ENCODE peak calls at places on chromosomes 16 and 17, in six cellular contexts. One of them, this sample, is unnamed.

GRCh38 chr17:35890774-35891155 is 10.6 kb upstream of the CCL5 start:
- DNase-seq in ELR: no peak
- DNase-seq in AG09319: no peak
- DNase-seq in AG04450: no peak
- DNase-seq in activated CD4-positive, alpha-beta T cell treated with anti-CD3 and anti-CD28 coated beads for 36 hours: peak
- DNase-seq in activated naive CD8-positive, alpha-beta T cell treated with anti-CD3 and anti-CD28 coated beads for 36 hours: peak
- DNase-seq in this sample: no peak

GRCh38 chr17:50961282-50962220 is 95.4 kb upstream of the TOB1 start:
- DNase-seq in ELR: no peak
- DNase-seq in AG09319: no peak
- DNase-seq in AG04450: no peak
- DNase-seq in activated CD4-positive, alpha-beta T cell treated with anti-CD3 and anti-CD28 coated beads for 36 hours: no peak
- DNase-seq in activated naive CD8-positive, alpha-beta T cell treated with anti-CD3 and anti-CD28 coated beads for 36 hours: no peak
- DNase-seq in this sample: no peak

GRCh38 chr17:44898768-44899073 is 524 bp downstream of the EFTUD2 start:
- DNase-seq in ELR: peak
- DNase-seq in AG09319: no peak
- DNase-seq in AG04450: no peak
- DNase-seq in activated CD4-positive, alpha-beta T cell treated with anti-CD3 and anti-CD28 coated beads for 36 hours: no peak
- DNase-seq in activated naive CD8-positive, alpha-beta T cell treated with anti-CD3 and anti-CD28 coated beads for 36 hours: no peak
- DNase-seq in this sample: no peak

GRCh38 chr16:80997139-80997798 is 9.4 kb downstream of the CMC2 start:
- DNase-seq in ELR: no peak
- DNase-seq in AG09319: no peak
- DNase-seq in AG04450: no peak
- DNase-seq in activated CD4-positive, alpha-beta T cell treated with anti-CD3 and anti-CD28 coated beads for 36 hours: no peak
- DNase-seq in activated naive CD8-positive, alpha-beta T cell treated with anti-CD3 and anti-CD28 coated beads for 36 hours: no peak
- DNase-seq in this sample: no peak

GRCh38 chr17:4858068-4858879 is 25.1 kb downstream of the MINK1 start:
- DNase-seq in ELR: peak
- DNase-seq in AG09319: no peak
- DNase-seq in AG04450: no peak
- DNase-seq in activated CD4-positive, alpha-beta T cell treated with anti-CD3 and anti-CD28 coated beads for 36 hours: no peak
- DNase-seq in activated naive CD8-positive, alpha-beta T cell treated with anti-CD3 and anti-CD28 coated beads for 36 hours: no peak
- DNase-seq in this sample: no peak

GRCh38 chr16:27408012-27408601 is 6.1 kb downstream of the IL21R start:
- DNase-seq in ELR: peak
- DNase-seq in AG09319: no peak
- DNase-seq in AG04450: no peak
- DNase-seq in activated CD4-positive, alpha-beta T cell treated with anti-CD3 and anti-CD28 coated beads for 36 hours: peak
- DNase-seq in activated naive CD8-positive, alpha-beta T cell treated with anti-CD3 and anti-CD28 coated beads for 36 hours: peak
- DNase-seq in this sample: no peak

GRCh38 chr17:18076941-18077340 is 10.8 kb upstream of the DRG2 start:
- DNase-seq in ELR: no peak
- DNase-seq in AG09319: no peak
- DNase-seq in AG04450: no peak
- DNase-seq in activated CD4-positive, alpha-beta T cell treated with anti-CD3 and anti-CD28 coated beads for 36 hours: no peak
- DNase-seq in activated naive CD8-positive, alpha-beta T cell treated with anti-CD3 and anti-CD28 coated beads for 36 hours: no peak
- DNase-seq in this sample: no peak

GRCh38 chr16:8819635-8820034 is 22.0 kb downstream of the PMM2 start:
- DNase-seq in ELR: no peak
- DNase-seq in AG09319: no peak
- DNase-seq in AG04450: no peak
- DNase-seq in activated CD4-positive, alpha-beta T cell treated with anti-CD3 and anti-CD28 coated beads for 36 hours: no peak
- DNase-seq in activated naive CD8-positive, alpha-beta T cell treated with anti-CD3 and anti-CD28 coated beads for 36 hours: no peak
- DNase-seq in this sample: no peak

GRCh38 chr16:84832488-84833141 is 12.8 kb downstream of the CRISPLD2 start:
- DNase-seq in ELR: peak
- DNase-seq in AG09319: peak
- DNase-seq in AG04450: peak
- DNase-seq in activated CD4-positive, alpha-beta T cell treated with anti-CD3 and anti-CD28 coated beads for 36 hours: no peak
- DNase-seq in activated naive CD8-positive, alpha-beta T cell treated with anti-CD3 and anti-CD28 coated beads for 36 hours: no peak
- DNase-seq in this sample: no peak

GRCh38 chr17:28258347-28258887 is 60.6 kb upstream of the TMEM97 start:
- DNase-seq in ELR: no peak
- DNase-seq in AG09319: no peak
- DNase-seq in AG04450: no peak
- DNase-seq in activated CD4-positive, alpha-beta T cell treated with anti-CD3 and anti-CD28 coated beads for 36 hours: no peak
- DNase-seq in activated naive CD8-positive, alpha-beta T cell treated with anti-CD3 and anti-CD28 coated beads for 36 hours: no peak
- DNase-seq in this sample: no peak

GRCh38 chr17:64736804-64737492 is 74.8 kb upstream of the SMURF2 start:
- DNase-seq in ELR: peak
- DNase-seq in AG09319: no peak
- DNase-seq in AG04450: peak
- DNase-seq in activated CD4-positive, alpha-beta T cell treated with anti-CD3 and anti-CD28 coated beads for 36 hours: peak
- DNase-seq in activated naive CD8-positive, alpha-beta T cell treated with anti-CD3 and anti-CD28 coated beads for 36 hours: peak
- DNase-seq in this sample: no peak

GRCh38 chr16:53445534-53445933 is 11.3 kb downstream of the RBL2 start:
- DNase-seq in ELR: no peak
- DNase-seq in AG09319: no peak
- DNase-seq in AG04450: no peak
- DNase-seq in activated CD4-positive, alpha-beta T cell treated with anti-CD3 and anti-CD28 coated beads for 36 hours: no peak
- DNase-seq in activated naive CD8-positive, alpha-beta T cell treated with anti-CD3 and anti-CD28 coated beads for 36 hours: no peak
- DNase-seq in this sample: no peak

GRCh38 chr16:47887496-47887895 is 268.3 kb downstream of the ABCC12 start:
- DNase-seq in ELR: peak
- DNase-seq in AG09319: no peak
- DNase-seq in AG04450: no peak
- DNase-seq in activated CD4-positive, alpha-beta T cell treated with anti-CD3 and anti-CD28 coated beads for 36 hours: no peak
- DNase-seq in activated naive CD8-positive, alpha-beta T cell treated with anti-CD3 and anti-CD28 coated beads for 36 hours: no peak
- DNase-seq in this sample: peak

GRCh38 chr17:69961488-69962145 is 113.4 kb upstream of the KCNJ16 start:
- DNase-seq in ELR: no peak
- DNase-seq in AG09319: peak
- DNase-seq in AG04450: peak
- DNase-seq in activated CD4-positive, alpha-beta T cell treated with anti-CD3 and anti-CD28 coated beads for 36 hours: no peak
- DNase-seq in activated naive CD8-positive, alpha-beta T cell treated with anti-CD3 and anti-CD28 coated beads for 36 hours: no peak
- DNase-seq in this sample: no peak

GRCh38 chr16:68902376-68903345 is 59.3 kb downstream of the TANGO6 start:
- DNase-seq in ELR: peak
- DNase-seq in AG09319: no peak
- DNase-seq in AG04450: peak
- DNase-seq in activated CD4-positive, alpha-beta T cell treated with anti-CD3 and anti-CD28 coated beads for 36 hours: peak
- DNase-seq in activated naive CD8-positive, alpha-beta T cell treated with anti-CD3 and anti-CD28 coated beads for 36 hours: no peak
- DNase-seq in this sample: peak

GRCh38 chr16:27847030-27847550 is 216.4 kb downstream of the GSG1L start:
- DNase-seq in ELR: peak
- DNase-seq in AG09319: no peak
- DNase-seq in AG04450: no peak
- DNase-seq in activated CD4-positive, alpha-beta T cell treated with anti-CD3 and anti-CD28 coated beads for 36 hours: no peak
- DNase-seq in activated naive CD8-positive, alpha-beta T cell treated with anti-CD3 and anti-CD28 coated beads for 36 hours: no peak
- DNase-seq in this sample: no peak

GRCh38 chr16:81036751-81037350 is 1.2 kb downstream of the ATMIN start:
- DNase-seq in ELR: peak
- DNase-seq in AG09319: no peak
- DNase-seq in AG04450: no peak
- DNase-seq in activated CD4-positive, alpha-beta T cell treated with anti-CD3 and anti-CD28 coated beads for 36 hours: peak
- DNase-seq in activated naive CD8-positive, alpha-beta T cell treated with anti-CD3 and anti-CD28 coated beads for 36 hours: no peak
- DNase-seq in this sample: no peak

GRCh38 chr17:11404431-11404830 is 163.4 kb downstream of the SHISA6 start:
- DNase-seq in ELR: no peak
- DNase-seq in AG09319: no peak
- DNase-seq in AG04450: no peak
- DNase-seq in activated CD4-positive, alpha-beta T cell treated with anti-CD3 and anti-CD28 coated beads for 36 hours: no peak
- DNase-seq in activated naive CD8-positive, alpha-beta T cell treated with anti-CD3 and anti-CD28 coated beads for 36 hours: no peak
- DNase-seq in this sample: no peak

GRCh38 chr17:77374170-77374936 is 233.6 kb downstream of the SEC14L1 start:
- DNase-seq in ELR: peak
- DNase-seq in AG09319: peak
- DNase-seq in AG04450: peak
- DNase-seq in activated CD4-positive, alpha-beta T cell treated with anti-CD3 and anti-CD28 coated beads for 36 hours: peak
- DNase-seq in activated naive CD8-positive, alpha-beta T cell treated with anti-CD3 and anti-CD28 coated beads for 36 hours: peak
- DNase-seq in this sample: peak

GRCh38 chr17:42518046-42518754 is 17.8 kb upstream of the NAGLU start:
- DNase-seq in ELR: peak
- DNase-seq in AG09319: peak
- DNase-seq in AG04450: peak
- DNase-seq in activated CD4-positive, alpha-beta T cell treated with anti-CD3 and anti-CD28 coated beads for 36 hours: no peak
- DNase-seq in activated naive CD8-positive, alpha-beta T cell treated with anti-CD3 and anti-CD28 coated beads for 36 hours: no peak
- DNase-seq in this sample: no peak

GRCh38 chr17:69609495-69610315 is 195.2 kb downstream of the MAP2K6 start:
- DNase-seq in ELR: peak
- DNase-seq in AG09319: no peak
- DNase-seq in AG04450: no peak
- DNase-seq in activated CD4-positive, alpha-beta T cell treated with anti-CD3 and anti-CD28 coated beads for 36 hours: peak
- DNase-seq in activated naive CD8-positive, alpha-beta T cell treated with anti-CD3 and anti-CD28 coated beads for 36 hours: no peak
- DNase-seq in this sample: no peak

GRCh38 chr16:28218109-28218508 is 6.3 kb upstream of the XPO6 start:
- DNase-seq in ELR: peak
- DNase-seq in AG09319: no peak
- DNase-seq in AG04450: peak
- DNase-seq in activated CD4-positive, alpha-beta T cell treated with anti-CD3 and anti-CD28 coated beads for 36 hours: peak
- DNase-seq in activated naive CD8-positive, alpha-beta T cell treated with anti-CD3 and anti-CD28 coated beads for 36 hours: peak
- DNase-seq in this sample: no peak

GRCh38 chr17:16878084-16878483 is 93.8 kb downstream of the TNFRSF13B start:
- DNase-seq in ELR: no peak
- DNase-seq in AG09319: no peak
- DNase-seq in AG04450: no peak
- DNase-seq in activated CD4-positive, alpha-beta T cell treated with anti-CD3 and anti-CD28 coated beads for 36 hours: no peak
- DNase-seq in activated naive CD8-positive, alpha-beta T cell treated with anti-CD3 and anti-CD28 coated beads for 36 hours: no peak
- DNase-seq in this sample: no peak

GRCh38 chr16:57607676-57608461 is 20.6 kb upstream of the ADGRG1 start:
- DNase-seq in ELR: no peak
- DNase-seq in AG09319: no peak
- DNase-seq in AG04450: no peak
- DNase-seq in activated CD4-positive, alpha-beta T cell treated with anti-CD3 and anti-CD28 coated beads for 36 hours: peak
- DNase-seq in activated naive CD8-positive, alpha-beta T cell treated with anti-CD3 and anti-CD28 coated beads for 36 hours: no peak
- DNase-seq in this sample: no peak

GRCh38 chr17:20242271-20242670 is 225.1 kb downstream of the LGALS9B start:
- DNase-seq in ELR: no peak
- DNase-seq in AG09319: no peak
- DNase-seq in AG04450: no peak
- DNase-seq in activated CD4-positive, alpha-beta T cell treated with anti-CD3 and anti-CD28 coated beads for 36 hours: no peak
- DNase-seq in activated naive CD8-positive, alpha-beta T cell treated with anti-CD3 and anti-CD28 coated beads for 36 hours: no peak
- DNase-seq in this sample: no peak

GRCh38 chr16:1488054-1488601 is 616 bp downstream of the PTX4 start:
- DNase-seq in ELR: no peak
- DNase-seq in AG09319: no peak
- DNase-seq in AG04450: no peak
- DNase-seq in activated CD4-positive, alpha-beta T cell treated with anti-CD3 and anti-CD28 coated beads for 36 hours: no peak
- DNase-seq in activated naive CD8-positive, alpha-beta T cell treated with anti-CD3 and anti-CD28 coated beads for 36 hours: no peak
- DNase-seq in this sample: no peak

GRCh38 chr16:69812213-69813014 is 50.3 kb downstream of the WWP2 start:
- DNase-seq in ELR: peak
- DNase-seq in AG09319: no peak
- DNase-seq in AG04450: no peak
- DNase-seq in activated CD4-positive, alpha-beta T cell treated with anti-CD3 and anti-CD28 coated beads for 36 hours: no peak
- DNase-seq in activated naive CD8-positive, alpha-beta T cell treated with anti-CD3 and anti-CD28 coated beads for 36 hours: no peak
- DNase-seq in this sample: no peak

GRCh38 chr16:14958323-14958600 is 16.6 kb upstream of the PDXDC1 start:
- DNase-seq in ELR: no peak
- DNase-seq in AG09319: no peak
- DNase-seq in AG04450: no peak
- DNase-seq in activated CD4-positive, alpha-beta T cell treated with anti-CD3 and anti-CD28 coated beads for 36 hours: no peak
- DNase-seq in activated naive CD8-positive, alpha-beta T cell treated with anti-CD3 and anti-CD28 coated beads for 36 hours: no peak
- DNase-seq in this sample: no peak

GRCh38 chr17:42325026-42325425 is 36.7 kb downstream of the STAT5A start:
- DNase-seq in ELR: peak
- DNase-seq in AG09319: no peak
- DNase-seq in AG04450: peak
- DNase-seq in activated CD4-positive, alpha-beta T cell treated with anti-CD3 and anti-CD28 coated beads for 36 hours: peak
- DNase-seq in activated naive CD8-positive, alpha-beta T cell treated with anti-CD3 and anti-CD28 coated beads for 36 hours: no peak
- DNase-seq in this sample: no peak

GRCh38 chr17:4057731-4058130 is 85.1 kb downstream of the ZZEF1 start:
- DNase-seq in ELR: no peak
- DNase-seq in AG09319: no peak
- DNase-seq in AG04450: no peak
- DNase-seq in activated CD4-positive, alpha-beta T cell treated with anti-CD3 and anti-CD28 coated beads for 36 hours: no peak
- DNase-seq in activated naive CD8-positive, alpha-beta T cell treated with anti-CD3 and anti-CD28 coated beads for 36 hours: no peak
- DNase-seq in this sample: no peak

GRCh38 chr17:83182620-83183063 is 103.2 kb downstream of the METRNL start:
- DNase-seq in ELR: no peak
- DNase-seq in AG09319: no peak
- DNase-seq in AG04450: no peak
- DNase-seq in activated CD4-positive, alpha-beta T cell treated with anti-CD3 and anti-CD28 coated beads for 36 hours: no peak
- DNase-seq in activated naive CD8-positive, alpha-beta T cell treated with anti-CD3 and anti-CD28 coated beads for 36 hours: no peak
- DNase-seq in this sample: no peak

GRCh38 chr16:28208824-28209223 is 2.9 kb downstream of the XPO6 start:
- DNase-seq in ELR: no peak
- DNase-seq in AG09319: no peak
- DNase-seq in AG04450: no peak
- DNase-seq in activated CD4-positive, alpha-beta T cell treated with anti-CD3 and anti-CD28 coated beads for 36 hours: no peak
- DNase-seq in activated naive CD8-positive, alpha-beta T cell treated with anti-CD3 and anti-CD28 coated beads for 36 hours: no peak
- DNase-seq in this sample: no peak

GRCh38 chr16:57955572-57955971 is 15.4 kb downstream of the CNGB1 start:
- DNase-seq in ELR: no peak
- DNase-seq in AG09319: no peak
- DNase-seq in AG04450: no peak
- DNase-seq in activated CD4-positive, alpha-beta T cell treated with anti-CD3 and anti-CD28 coated beads for 36 hours: no peak
- DNase-seq in activated naive CD8-positive, alpha-beta T cell treated with anti-CD3 and anti-CD28 coated beads for 36 hours: no peak
- DNase-seq in this sample: no peak

GRCh38 chr17:31660684-31661083 is 198.4 kb downstream of the COPRS start:
- DNase-seq in ELR: no peak
- DNase-seq in AG09319: no peak
- DNase-seq in AG04450: no peak
- DNase-seq in activated CD4-positive, alpha-beta T cell treated with anti-CD3 and anti-CD28 coated beads for 36 hours: no peak
- DNase-seq in activated naive CD8-positive, alpha-beta T cell treated with anti-CD3 and anti-CD28 coated beads for 36 hours: no peak
- DNase-seq in this sample: no peak

This sample was measured in NCI-H2227 treated with DMSO at 0.1 percent for 48 hours.